ENCODE peak calls at places on chromosomes 7 and 10, in four cellular contexts. G is WTC11, U is OCI-LY7, P is endothelial cell. X is an unnamed sample.

GRCh38 chr7:86785641-86786040 is 141.9 kb downstream of the GRM3 start:
- DNase-seq in P (no peak), U (no peak), G (no peak), X (no peak)

GRCh38 chr7:27972272-27972671 is 208.3 kb downstream of the JAZF1 start:
- DNase-seq in U (no peak), G (no peak), P (no peak), X (no peak)

GRCh38 chr10:43131906-43132305 is 6.3 kb upstream of the CSGALNACT2 start:
- DNase-seq in P (no peak), G (no peak), U (no peak), X (no peak)

GRCh38 chr10:119517235-119518141 is 25.0 kb downstream of the RGS10 start:
- DNase-seq in G (no peak), U (peak), P (no peak), X (no peak)

GRCh38 chr7:44811093-44811492 is 14.6 kb downstream of the PPIA start:
- DNase-seq in P (no peak), G (no peak), U (no peak), X (no peak)

GRCh38 chr7:150408393-150409299 is 29.5 kb downstream of the ZNF775 start:
- DNase-seq in P (no peak), U (no peak), G (no peak), X (no peak)

GRCh38 chr10:69232252-69232651 is 12.1 kb downstream of the HKDC1 start:
- DNase-seq in G (no peak), P (no peak), U (no peak), X (no peak)

GRCh38 chr10:73110345-73110849 is at the start of gene NUDT13:
- DNase-seq in P (peak), G (peak), U (no peak), X (peak)

GRCh38 chr7:159138508-159138907 is 6.2 kb downstream of the VIPR2 start:
- DNase-seq in U (no peak), G (no peak), P (no peak), X (no peak)

GRCh38 chr7:125773113-125773800 is 843.6 kb upstream of the POT1 start:
- DNase-seq in U (no peak), G (peak), P (no peak), X (peak)

GRCh38 chr7:149427096-149427680 is 33.7 kb downstream of the ZNF777 start:
- DNase-seq in P (no peak), U (no peak), G (no peak), X (peak)

GRCh38 chr7:70668606-70669358 is 463.2 kb upstream of the GALNT17 start:
- DNase-seq in P (no peak), U (no peak), G (no peak), X (no peak)

GRCh38 chr7:29955799-29956476 is 33.7 kb downstream of the SCRN1 start:
- DNase-seq in P (peak), G (no peak), U (peak), X (peak)

GRCh38 chr10:116627386-116627933 is 6.7 kb downstream of the PNLIPRP2 start:
- DNase-seq in G (peak), U (no peak), P (peak), X (peak)

GRCh38 chr10:81963606-81964005 is 88.6 kb downstream of the NRG3 start:
- DNase-seq in U (no peak), G (no peak), P (no peak), X (no peak)

GRCh38 chr7:148153611-148154010 is 437.0 kb upstream of the C7orf33 start:
- DNase-seq in P (no peak), G (no peak), U (no peak), X (no peak)

GRCh38 chr7:157003445-157004049 is 6.9 kb downstream of the MNX1 start:
- DNase-seq in U (no peak), G (no peak), P (peak), X (no peak)

GRCh38 chr10:88077977-88078376 is 214.6 kb downstream of the PTEN start:
- DNase-seq in G (no peak), U (no peak), P (no peak), X (no peak)

GRCh38 chr10:127150136-127150535 is 46.3 kb downstream of the INSYN2A start:
- DNase-seq in P (no peak), U (no peak), G (no peak), X (no peak)

GRCh38 chr7:131103997-131104396 is 223.7 kb upstream of the MKLN1 start:
- DNase-seq in P (no peak), G (no peak), U (no peak), X (no peak)

GRCh38 chr7:150966002-150966401 is 12.1 kb downstream of the KCNH2 start:
- DNase-seq in G (peak), U (peak), P (peak), X (peak)

GRCh38 chr7:147432068-147432467 is 1158.5 kb upstream of the C7orf33 start:
- DNase-seq in G (peak), P (peak), U (no peak), X (no peak)

GRCh38 chr10:77886795-77887355 is 39.7 kb downstream of the DLG5 start:
- DNase-seq in P (no peak), U (no peak), G (no peak), X (no peak)

GRCh38 chr7:26648429-26649015 is 215.9 kb downstream of the SKAP2 start:
- DNase-seq in G (no peak), P (no peak), U (no peak), X (no peak)

GRCh38 chr7:13778967-13779366 is 210.5 kb downstream of the ETV1 start:
- DNase-seq in G (no peak), U (no peak), P (no peak), X (no peak)

GRCh38 chr10:66215005-66215404 is 710.8 kb upstream of the LRRTM3 start:
- DNase-seq in U (no peak), G (peak), P (no peak), X (no peak)

GRCh38 chr7:7913506-7913905 is 55.1 kb upstream of the GLCCI1 start:
- DNase-seq in G (no peak), P (no peak), U (no peak), X (no peak)

GRCh38 chr7:18491871-18492270 is 3.7 kb upstream of the HDAC9 start:
- DNase-seq in P (no peak), U (no peak), G (no peak), X (no peak)

GRCh38 chr7:115293628-115294236 is 371.8 kb downstream of the MDFIC start:
- DNase-seq in U (no peak), P (no peak), G (no peak), X (no peak)

GRCh38 chr7:3336042-3336665 is 35.1 kb downstream of the SDK1 start:
- DNase-seq in U (no peak), P (no peak), G (no peak), X (no peak)

GRCh38 chr7:120472892-120473291 is 199.9 kb downstream of the KCND2 start:
- DNase-seq in P (no peak), U (no peak), G (no peak), X (no peak)

GRCh38 chr10:105742184-105742583 is 1101.1 kb downstream of the SORCS3 start:
- DNase-seq in G (no peak), P (no peak), U (no peak), X (no peak)

GRCh38 chr7:112743811-112744210 is 46.4 kb downstream of the TMEM168 start:
- DNase-seq in P (no peak), U (no peak), G (no peak), X (peak)

GRCh38 chr10:91694170-91694794 is 61.4 kb upstream of the PPP1R3C start:
- DNase-seq in U (peak), G (no peak), P (peak), X (no peak)

GRCh38 chr10:75335191-75335590 is 66.4 kb downstream of the ZNF503 start:
- DNase-seq in G (no peak), U (no peak), P (no peak), X (no peak)

GRCh38 chr7:85997515-85997914 is 646.2 kb upstream of the GRM3 start:
- DNase-seq in G (no peak), U (no peak), P (no peak), X (no peak)

GRCh38 chr10:3829193-3830050 is 44.4 kb upstream of the KLF6 start:
- DNase-seq in P (no peak), U (no peak), G (no peak), X (no peak)

DNA sequence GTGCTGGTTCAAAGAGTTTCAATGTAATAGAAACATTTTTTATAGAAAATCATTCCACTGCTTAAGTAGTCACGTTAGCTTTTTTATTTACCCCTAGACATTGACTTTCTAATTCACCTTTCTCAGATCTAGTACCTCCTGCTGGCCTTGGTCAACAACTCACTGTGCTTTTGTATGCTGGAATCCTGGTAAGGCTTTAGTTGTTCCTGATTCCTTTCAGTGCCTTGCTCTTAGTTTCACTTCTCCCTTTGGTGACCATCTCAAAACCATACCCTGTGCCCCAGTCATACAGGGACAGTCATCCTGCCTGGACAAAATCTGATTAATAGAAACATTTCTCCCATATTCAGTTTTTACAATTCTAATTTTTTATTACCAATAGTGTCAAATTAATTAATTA is 130.2 kb downstream of the GPR37 start:
- DNase-seq in G (no peak), P (no peak), U (no peak), X (no peak)
- TF ChIP-seq CTCF in G (no peak), P (no peak), U (no peak), X (no peak)

GRCh38 chr10:60098676-60099601 is 192.6 kb upstream of the CCDC6 start:
- DNase-seq in U (peak), P (peak), G (no peak), X (peak)
- TF ChIP-seq CTCF in U (peak), P (peak), G (no peak), X (peak)

GRCh38 chr7:116461500-116461899 is 38.0 kb upstream of the CAV2 start:
- DNase-seq in U (no peak), P (no peak), G (no peak), X (no peak)
- TF ChIP-seq CTCF in U (no peak), P (peak), G (no peak), X (no peak)

GRCh38 chr7:74253975-74254857 is at the start of gene RFC2:
- DNase-seq in P (peak), U (peak), G (peak), X (peak)
- TF ChIP-seq CTCF in P (peak), U (no peak), G (no peak), X (peak)

GRCh38 chr7:94087664-94088352 is 83.7 kb upstream of the BET1 start:
- DNase-seq in U (peak), G (peak), P (peak), X (peak)
- TF ChIP-seq CTCF in U (peak), G (no peak), P (no peak), X (peak)

DNA sequence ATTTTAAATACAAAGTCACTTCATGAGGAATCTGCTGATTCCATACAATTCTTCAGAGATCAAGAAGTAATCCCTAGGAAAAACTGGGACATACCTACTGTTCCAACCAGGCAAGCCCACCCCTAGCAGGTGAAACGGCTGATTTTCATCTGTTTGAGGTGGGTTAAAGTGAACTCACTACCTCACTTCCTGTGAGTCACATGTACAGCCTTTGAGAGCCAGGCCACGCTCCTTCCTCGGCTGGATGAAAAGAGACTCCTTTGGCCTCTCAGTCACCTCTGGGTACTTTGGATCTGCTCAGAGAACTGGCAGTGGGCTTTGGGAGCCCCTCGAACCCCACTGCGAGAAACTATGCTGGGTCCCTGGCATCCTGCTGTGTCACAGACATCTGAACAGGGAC is 68.2 kb downstream of the CHST15 start:
- DNase-seq in U (peak), P (no peak), G (no peak), X (no peak)
- TF ChIP-seq CTCF in U (no peak), P (no peak), G (no peak), X (no peak)

DNA sequence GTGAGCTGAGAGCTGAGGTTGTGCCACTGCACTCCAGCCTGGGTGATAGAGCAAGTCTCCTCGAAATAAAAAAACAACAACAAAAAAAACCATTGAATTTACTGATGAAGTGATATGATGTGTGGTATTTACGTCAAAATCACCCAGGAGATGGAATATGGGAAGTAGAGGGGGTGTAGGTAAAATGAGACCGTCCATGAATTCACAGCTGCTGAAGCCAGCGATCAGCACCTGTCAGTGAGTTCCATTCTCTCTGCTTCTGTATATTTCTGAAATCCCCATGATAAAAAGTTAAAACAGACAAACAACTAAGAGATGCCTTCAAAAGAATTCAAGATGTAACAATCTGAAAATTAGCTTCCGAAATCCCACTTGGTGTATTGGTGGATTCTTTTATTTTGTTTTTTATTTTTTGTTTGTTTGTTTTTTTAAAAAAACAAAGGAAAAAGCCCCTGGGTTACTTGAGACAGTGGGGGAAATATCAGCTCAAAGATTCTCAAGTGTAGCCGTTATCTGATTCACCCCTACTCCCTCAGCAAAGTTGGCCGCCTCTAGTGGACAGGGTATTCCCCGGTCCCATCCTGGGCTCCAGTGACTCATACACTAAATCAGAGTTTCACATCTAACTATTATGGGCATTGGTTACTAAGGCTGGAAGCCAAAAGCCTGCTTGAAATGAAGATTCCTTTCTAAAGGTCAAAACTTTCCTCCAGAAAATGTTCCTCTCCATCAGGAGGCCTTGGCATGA is 76.4 kb downstream of the MAP3K8 start:
- DNase-seq in U (no peak), P (no peak), G (no peak), X (no peak)
- TF ChIP-seq CTCF in U (no peak), P (no peak), G (no peak), X (no peak)

GRCh38 chr7:155296788-155297516 is 726 bp upstream of the INSIG1 start:
- DNase-seq in G (peak), P (peak), U (peak), X (peak)
- TF ChIP-seq CTCF in G (peak), P (no peak), U (peak), X (no peak)

X was measured in glutamatergic neuron.